ENCODE peak calls at places on chromosomes 4 and X, in six cellular contexts. E, D, A, H, T and W are unnamed samples.

GRCh38 chrX:68196939-68197791 is 236.1 kb downstream of the OPHN1 start:
- DNase-seq in E (peak), D (peak), A (peak), H (peak), T (peak), W (peak)

GRCh38 chr4:110411599-110412011 is 64.3 kb upstream of the ENPEP start:
- DNase-seq in E (no peak), D (no peak), A (peak), H (no peak), T (no peak), W (no peak)

GRCh38 chrX:118627084-118627758 is 100.2 kb upstream of the IL13RA1 start:
- DNase-seq in E (peak), D (peak), A (peak), H (no peak), T (no peak), W (peak)

GRCh38 chr4:74410741-74411140 is 34.2 kb upstream of the AREG start:
- DNase-seq in E (no peak), D (no peak), A (no peak), H (no peak), T (no peak), W (no peak)

GRCh38 chrX:49075347-49075746 is 1.5 kb upstream of the PRAF2 start:
- DNase-seq in E (no peak), D (no peak), A (no peak), H (no peak), T (no peak), W (no peak)

GRCh38 chrX:79231662-79232061 is 87.2 kb downstream of the GPR174 start:
- DNase-seq in E (no peak), D (no peak), A (no peak), H (no peak), T (no peak), W (no peak)

GRCh38 chrX:133190877-133191738 is 27.0 kb downstream of the TFDP3 start:
- DNase-seq in E (no peak), D (no peak), A (peak), H (no peak), T (no peak), W (no peak)

GRCh38 chr4:117893207-117893606 is 141.1 kb upstream of the NDST3 start:
- DNase-seq in E (no peak), D (no peak), A (no peak), H (no peak), T (no peak), W (no peak)

GRCh38 chr4:66820681-66821080 is 724.6 kb downstream of the CENPC start:
- DNase-seq in E (no peak), D (no peak), A (no peak), H (no peak), T (no peak), W (no peak)

GRCh38 chrX:131565909-131566308 is 22.0 kb downstream of the OR13H1 start:
- DNase-seq in E (no peak), D (no peak), A (no peak), H (no peak), T (no peak), W (no peak)

GRCh38 chr4:85956296-85956955 is 403.4 kb downstream of the MAPK10 start:
- DNase-seq in E (no peak), D (no peak), A (no peak), H (no peak), T (no peak), W (no peak)

GRCh38 chr4:152206646-152207435 is 329.1 kb downstream of the FBXW7 start:
- DNase-seq in E (no peak), D (peak), A (no peak), H (no peak), T (no peak), W (no peak)

GRCh38 chr4:27429260-27429970 is 568.8 kb downstream of the STIM2 start:
- DNase-seq in E (no peak), D (no peak), A (no peak), H (no peak), T (no peak), W (no peak)

GRCh38 chr4:156194896-156195295 is 241.2 kb upstream of the CTSO start:
- DNase-seq in E (peak), D (no peak), A (no peak), H (no peak), T (no peak), W (no peak)

GRCh38 chr4:28760003-28760402 is 1899.4 kb downstream of the STIM2 start:
- DNase-seq in E (no peak), D (no peak), A (no peak), H (no peak), T (no peak), W (no peak)

GRCh38 chr4:2911868-2912267 is 51.3 kb downstream of the NOP14 start:
- DNase-seq in E (no peak), D (no peak), A (no peak), H (no peak), T (no peak), W (no peak)

GRCh38 chrX:21740329-21741274 is 17.3 kb downstream of the SMPX start:
- DNase-seq in E (no peak), D (no peak), A (no peak), H (no peak), T (no peak), W (peak)

GRCh38 chr4:57023104-57023503 is 44.4 kb downstream of the POLR2B start:
- DNase-seq in E (peak), D (peak), A (no peak), H (no peak), T (no peak), W (no peak)

GRCh38 chr4:84578540-84579409 is 4.2 kb upstream of the CDS1 start:
- DNase-seq in E (peak), D (peak), A (peak), H (peak), T (no peak), W (peak)

GRCh38 chrX:133375558-133376340 is 39.5 kb downstream of the GPC4 start:
- DNase-seq in E (no peak), D (no peak), A (no peak), H (peak), T (no peak), W (no peak)

GRCh38 chrX:130295519-130296314 is 27.0 kb upstream of the ZNF280C start:
- DNase-seq in E (peak), D (no peak), A (no peak), H (no peak), T (no peak), W (no peak)

GRCh38 chr4:52259978-52260377 is 208.9 kb downstream of the SPATA18 start:
- DNase-seq in E (no peak), D (no peak), A (no peak), H (no peak), T (no peak), W (no peak)

GRCh38 chrX:97267916-97268680 is 384.4 kb downstream of the RPA4 start:
- DNase-seq in E (no peak), D (peak), A (no peak), H (no peak), T (no peak), W (no peak)

GRCh38 chr4:168690199-168690598 is 193.3 kb downstream of the PALLD start:
- DNase-seq in E (no peak), D (no peak), A (no peak), H (no peak), T (no peak), W (no peak)

GRCh38 chr4:134585972-134586371 is 384.4 kb upstream of the PABPC4L start:
- DNase-seq in E (no peak), D (peak), A (no peak), H (no peak), T (no peak), W (no peak)

GRCh38 chr4:47855350-47855749 is 17.5 kb upstream of the CORIN start:
- DNase-seq in E (no peak), D (no peak), A (no peak), H (no peak), T (no peak), W (no peak)

GRCh38 chrX:37350034-37350365 is 836 bp downstream of the PRRG1 start:
- DNase-seq in E (peak), D (peak), A (no peak), H (no peak), T (no peak), W (no peak)

GRCh38 chr4:86223472-86223871 is 136.4 kb downstream of the MAPK10 start:
- DNase-seq in E (peak), D (peak), A (peak), H (peak), T (no peak), W (peak)

GRCh38 chr4:47533689-47534347 is 48.7 kb downstream of the ATP10D start:
- DNase-seq in E (no peak), D (peak), A (no peak), H (no peak), T (no peak), W (no peak)

GRCh38 chr4:184810720-184811119 is 15.0 kb downstream of the ACSL1 start:
- DNase-seq in E (no peak), D (no peak), A (no peak), H (peak), T (no peak), W (no peak)

GRCh38 chr4:110769578-110769977 is 146.7 kb upstream of the PITX2 start:
- DNase-seq in E (no peak), D (no peak), A (no peak), H (no peak), T (no peak), W (no peak)

GRCh38 chr4:123349401-123350190 is 47.0 kb upstream of the SPRY1 start:
- DNase-seq in E (no peak), D (no peak), A (no peak), H (no peak), T (no peak), W (no peak)

GRCh38 chr4:123352240-123352945 is 44.2 kb upstream of the SPRY1 start:
- DNase-seq in E (peak), D (peak), A (no peak), H (peak), T (no peak), W (no peak)

GRCh38 chr4:123351713-123352112 is 44.9 kb upstream of the SPRY1 start:
- DNase-seq in E (no peak), D (no peak), A (no peak), H (no peak), T (no peak), W (no peak)

GRCh38 chr4:123350726-123351125 is 45.9 kb upstream of the SPRY1 start:
- DNase-seq in E (no peak), D (no peak), A (no peak), H (no peak), T (no peak), W (no peak)

GRCh38 chr4:123350191-123350544 is 46.4 kb upstream of the SPRY1 start:
- DNase-seq in E (peak), D (peak), A (peak), H (no peak), T (no peak), W (peak)
- TF ChIP-seq CTCF in E (peak), D (no peak), A (peak), H (no peak), T (no peak), W (no peak)

DNA sequence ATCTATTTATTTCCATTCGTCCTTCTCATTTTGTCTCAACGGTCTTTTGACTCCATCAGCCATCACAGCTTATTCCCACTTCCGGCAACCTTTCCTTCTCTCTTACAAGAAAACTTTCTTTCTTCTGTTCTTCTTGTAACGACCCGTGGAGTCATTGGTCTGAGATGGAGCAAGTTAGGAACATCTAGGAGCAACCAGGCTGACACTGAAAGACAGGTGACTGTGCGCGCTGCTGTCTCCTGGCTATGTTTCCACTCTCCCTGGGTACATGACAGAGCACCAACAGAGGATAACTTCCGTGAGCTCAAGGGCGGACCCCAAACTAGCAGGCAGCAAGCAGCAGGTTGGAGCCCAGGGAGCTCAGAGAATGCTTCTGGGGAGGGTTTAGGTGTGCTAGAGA is 2.5 kb downstream of the FGF5 start:
- DNase-seq in E (no peak), D (no peak), A (no peak), H (no peak), T (no peak), W (no peak)
- H3K4me3 ChIP-seq in E (peak), D (no peak), A (peak), H (no peak), T (no peak), W (no peak)

GRCh38 chr4:92170340-92170739 is 133.4 kb upstream of the GRID2 start:
- DNase-seq in E (no peak), D (no peak), A (no peak), H (no peak), T (no peak), W (no peak)

GRCh38 chr4:92172203-92172602 is 131.6 kb upstream of the GRID2 start:
- DNase-seq in E (no peak), D (no peak), A (no peak), H (no peak), T (no peak), W (no peak)

GRCh38 chr4:92175250-92175649 is 128.5 kb upstream of the GRID2 start:
- DNase-seq in E (no peak), D (no peak), A (peak), H (no peak), T (no peak), W (no peak)
- TF ChIP-seq CTCF in E (no peak), D (no peak), A (peak), H (no peak), T (no peak), W (no peak)

DNA sequence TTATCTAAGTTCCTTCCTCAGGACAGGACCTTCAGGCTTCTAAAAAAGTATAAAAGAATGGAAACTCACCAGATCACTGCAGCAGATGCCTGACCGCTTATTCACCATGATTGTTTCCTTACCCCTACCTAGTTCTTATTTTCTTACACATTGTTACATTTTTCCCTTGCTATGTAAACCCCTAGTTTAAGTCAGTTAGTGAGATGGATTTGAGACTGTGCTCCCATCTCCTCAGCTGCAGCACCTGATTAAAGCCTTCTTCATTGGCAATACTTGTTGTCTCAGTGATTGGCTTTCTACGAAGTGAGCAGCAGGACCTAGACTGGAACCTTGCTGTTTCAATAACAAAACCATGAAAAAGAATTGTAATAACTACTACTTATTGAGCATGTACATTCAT is 4.7 kb downstream of the SPARCL1 start:
- DNase-seq in E (no peak), D (no peak), A (no peak), H (no peak), T (no peak), W (no peak)
- H3K4me3 ChIP-seq in E (no peak), D (no peak), A (no peak), H (no peak), T (no peak), W (no peak)

DNA sequence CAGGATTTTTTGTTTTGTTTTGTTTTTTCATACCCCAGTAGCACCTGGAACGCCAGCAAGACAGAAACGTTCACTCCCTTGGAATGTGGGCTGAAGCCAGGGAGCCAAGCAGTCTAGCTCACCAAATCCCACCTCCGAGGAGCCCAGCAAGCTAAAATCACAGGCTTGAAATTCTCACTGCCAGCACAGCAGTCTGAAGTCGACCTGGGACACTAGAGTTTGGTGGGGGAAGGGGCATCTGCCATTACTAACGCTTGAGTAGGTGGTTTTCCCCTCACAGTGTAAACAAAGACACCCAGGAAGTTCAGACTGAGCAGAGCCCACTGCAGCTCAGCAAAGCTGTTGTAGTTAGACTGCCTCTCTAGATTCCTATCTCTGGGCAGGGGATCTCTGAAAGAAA is 99.6 kb upstream of the FGF16 start:
- DNase-seq in E (no peak), D (no peak), A (no peak), H (no peak), T (no peak), W (no peak)
- TF ChIP-seq CTCF in E (no peak), D (no peak), A (no peak), H (no peak), T (no peak), W (no peak)